ENCODE peak calls at places on chromosomes 16 and 17, in eight cellular contexts. N, O, V, X, B, T, K and W are unnamed samples.

GRCh38 chr17:82876602-82877391 is 37.0 kb upstream of the ZNF750 start:
- DNase-seq in V (peak; percentile 81), N (peak; percentile 78), O (no peak), T (peak; percentile 65), X (no peak), B (peak; percentile 86), K (peak; percentile 80), W (peak; percentile 94)

GRCh38 chr17:47733414-47734288 is 615 bp downstream of the TBX21 start:
- DNase-seq in O (no peak), N (no peak), K (no peak), T (no peak), X (no peak), B (no peak), V (peak; percentile 13), W (peak; percentile 78)

GRCh38 chr16:1379054-1379862 is 27.5 kb downstream of the GNPTG start:
- DNase-seq in T (peak; percentile 93), V (peak; percentile 96), K (peak; percentile 80), B (peak; percentile 76), O (peak; percentile 93), N (peak; percentile 72), X (peak; percentile 79), W (peak; percentile 94)

GRCh38 chr17:71423871-71424546 is 696.8 kb upstream of the SOX9 start:
- DNase-seq in K (no peak), V (no peak), O (no peak), N (no peak), T (no peak), X (peak; percentile 22), B (no peak), W (no peak)

GRCh38 chr17:61248399-61248798 is 151.2 kb upstream of the TBX2 start:
- DNase-seq in X (peak; percentile 71), V (peak; percentile 26), B (peak; percentile 41), T (no peak), N (peak; percentile 60), O (no peak), K (no peak), W (no peak)

GRCh38 chr17:77497578-77497934 is 356.8 kb downstream of the SEC14L1 start:
- DNase-seq in O (no peak), X (no peak), K (peak; percentile 29), T (peak; percentile 20), B (no peak), N (peak; percentile 4), V (peak; percentile 18), W (peak; percentile 80)

GRCh38 chr17:42023524-42024349 is 3.8 kb downstream of the NKIRAS2 start:
- DNase-seq in T (peak; percentile 71), V (peak; percentile 47), B (no peak), O (no peak), K (peak; percentile 34), N (no peak), X (no peak), W (no peak)

GRCh38 chr17:62703269-62703775 is 75.9 kb downstream of the MRC2 start:
- DNase-seq in X (peak; percentile 70), K (peak; percentile 64), B (peak; percentile 73), T (no peak), V (peak; percentile 45), O (no peak), N (no peak), W (no peak)

GRCh38 chr16:66988197-66988788 is at the start of gene CES4A:
- DNase-seq in N (no peak), K (peak; percentile 45), X (no peak), T (peak; percentile 81), V (peak; percentile 44), B (no peak), O (no peak), W (no peak)

GRCh38 chr16:85354623-85355514 is 242.6 kb upstream of the CIBAR2 start:
- DNase-seq in X (no peak), K (no peak), O (no peak), T (peak; percentile 87), V (peak; percentile 81), B (no peak), N (no peak), W (no peak)

GRCh38 chr16:74556375-74556922 is 50.5 kb downstream of the GLG1 start:
- DNase-seq in V (no peak), O (no peak), B (no peak), N (no peak), X (no peak), K (no peak), T (no peak), W (no peak)

GRCh38 chr16:85395207-85395912 is 217.8 kb upstream of the GSE1 start:
- DNase-seq in B (peak; percentile 71), T (peak; percentile 55), V (peak; percentile 93), K (peak; percentile 88), X (peak; percentile 91), O (no peak), N (peak; percentile 67), W (no peak)

GRCh38 chr16:27754788-27755690 is 205.1 kb downstream of the KATNIP start:
- DNase-seq in O (no peak), K (no peak), X (no peak), V (no peak), N (no peak), B (no peak), T (no peak), W (no peak)
- TF ChIP-seq CTCF in O (no peak), K (no peak), X (no peak), V (no peak), N (no peak), B (no peak), T (no peak), W (no peak)

DNA sequence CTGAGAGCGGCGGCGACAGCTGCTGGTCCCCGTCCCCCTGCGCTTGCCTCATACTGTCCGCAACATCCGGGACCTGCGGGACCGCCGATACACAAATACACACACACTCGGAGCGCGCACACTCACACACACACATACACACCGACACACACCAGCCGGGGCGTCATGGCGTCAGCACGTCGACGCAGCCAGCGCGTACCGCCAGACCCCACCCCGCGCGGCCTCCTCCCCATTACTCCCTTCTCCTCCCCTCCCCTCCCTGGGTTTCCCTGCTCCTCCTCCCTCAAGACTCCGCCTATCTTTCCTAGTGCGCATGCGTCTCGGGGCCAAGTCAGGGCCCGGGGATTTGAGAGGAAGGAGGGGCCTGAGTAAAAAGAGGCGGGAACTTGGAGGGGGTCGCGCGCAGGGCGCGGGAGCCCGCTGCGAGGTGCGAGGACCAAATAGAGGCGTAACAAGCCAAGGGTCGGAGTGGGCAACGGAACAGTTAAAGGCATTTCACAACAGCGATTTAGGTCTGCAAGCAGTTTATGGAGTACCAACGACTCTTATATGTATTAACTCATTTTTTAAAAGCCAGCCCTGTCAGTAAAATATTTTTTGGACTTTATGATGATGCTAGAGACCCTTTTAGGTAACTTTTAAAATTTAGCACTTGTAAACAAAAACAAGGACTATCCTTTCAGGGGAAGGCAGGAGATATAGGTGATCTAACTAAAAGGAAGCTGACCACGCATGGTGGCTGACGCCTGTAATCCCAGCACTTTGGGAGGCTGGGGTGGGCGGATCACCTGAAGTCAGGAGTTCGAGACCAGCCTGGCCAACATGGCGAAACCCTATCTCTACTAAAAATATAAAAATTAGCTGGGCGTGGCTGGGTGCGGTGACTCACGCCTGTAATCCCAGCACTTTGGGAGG is at the start of gene SPOP:
- DNase-seq in X (peak; percentile 100), B (peak; percentile 99), K (peak; percentile 99), V (peak; percentile 100), N (peak; percentile 99), O (peak; percentile 100), T (peak; percentile 100), W (peak; percentile 100)
- TF ChIP-seq POLR2A in X (peak; percentile 50), B (no peak), K (peak; percentile 68), V (peak; percentile 19), N (peak; percentile 61), O (peak; percentile 6), T (peak; percentile 32), W (no peak)

DNA sequence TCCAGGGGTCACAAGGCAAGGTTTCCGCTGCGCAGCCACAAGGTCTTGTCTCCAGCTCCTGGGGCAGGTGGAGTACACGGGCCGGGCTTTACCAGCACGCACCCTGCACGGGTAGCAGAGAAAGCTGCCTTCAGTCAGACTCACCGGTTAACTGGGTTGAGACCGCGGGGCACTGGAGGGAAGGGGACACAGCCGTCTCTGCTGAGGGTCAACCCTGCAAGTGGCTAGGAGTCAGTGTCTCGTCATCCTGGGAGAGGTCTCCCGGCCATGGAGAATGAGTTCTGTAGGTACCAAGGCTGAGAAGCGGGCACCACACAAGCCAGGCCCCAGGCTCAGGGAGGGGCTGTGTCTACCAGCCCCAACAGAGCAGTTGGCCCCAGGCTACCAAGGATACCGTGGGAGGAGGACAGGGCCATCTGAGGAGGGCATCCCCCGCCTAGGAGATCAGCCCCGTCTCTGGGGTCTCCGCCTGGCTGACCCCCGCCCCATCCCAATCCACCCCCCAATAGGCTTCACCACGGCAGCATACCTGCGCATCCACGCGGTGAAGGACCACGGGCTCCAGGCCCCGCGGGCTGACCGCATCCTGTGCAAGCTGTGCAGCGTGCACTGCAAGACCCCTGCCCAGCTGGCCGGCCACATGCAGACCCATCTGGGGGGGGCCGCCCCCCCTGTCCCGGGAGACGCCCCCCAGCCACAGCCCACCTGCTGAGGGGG is 2.8 kb upstream of the PRRT2 start:
- DNase-seq in B (no peak), N (no peak), X (no peak), K (peak; percentile 59), T (peak; percentile 61), V (peak; percentile 56), O (no peak), W (no peak)
- H3K4me3 ChIP-seq in B (peak overlapping the region; percentile 71), N (peak overlapping the region; percentile 71), X (no peak overlapping the region), K (no peak overlapping the region), T (no peak overlapping the region), V (no peak overlapping the region), O (peak overlapping the region; percentile 63), W (no peak overlapping the region)

GRCh38 chr17:75729351-75729750 is 8.1 kb downstream of the ITGB4 start:
- DNase-seq in N (no peak), X (no peak), O (no peak), K (no peak), V (no peak), B (no peak), T (no peak), W (no peak)

GRCh38 chr17:75725504-75725903 is 4.2 kb downstream of the ITGB4 start:
- DNase-seq in X (no peak), T (no peak), K (no peak), B (no peak), N (no peak), V (no peak), O (no peak), W (no peak)

GRCh38 chr17:75730065-75730464 is 8.8 kb downstream of the ITGB4 start:
- DNase-seq in N (no peak), T (no peak), B (no peak), X (no peak), O (no peak), V (no peak), K (no peak), W (no peak)

GRCh38 chr17:75724016-75725003 is 3.1 kb downstream of the ITGB4 start:
- DNase-seq in O (no peak), B (no peak), T (no peak), V (no peak), K (no peak), N (peak; percentile 30), X (no peak), W (no peak)

DNA sequence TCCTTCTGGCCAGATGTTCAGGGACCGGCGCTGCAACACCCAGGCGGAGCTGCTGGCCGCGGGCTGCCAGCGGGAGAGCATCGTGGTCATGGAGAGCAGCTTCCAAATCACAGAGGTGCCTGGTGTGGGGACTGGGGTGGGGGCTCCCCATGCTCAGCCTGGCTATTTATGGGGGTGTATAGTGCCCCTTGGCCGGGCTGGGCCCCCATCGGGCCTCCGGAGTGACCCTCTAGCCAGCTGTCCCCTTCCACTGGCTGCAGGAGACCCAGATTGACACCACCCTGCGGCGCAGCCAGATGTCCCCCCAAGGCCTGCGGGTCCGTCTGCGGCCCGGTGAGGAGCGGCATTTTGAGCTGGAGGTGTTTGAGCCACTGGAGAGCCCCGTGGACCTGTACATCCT is 6.1 kb downstream of the ITGB4 start:
- DNase-seq in B (no peak), V (no peak), O (no peak), K (no peak), N (no peak), T (no peak), X (no peak), W (no peak)
- TF ChIP-seq CTCF in B (no peak), V (no peak), O (no peak), K (no peak), N (no peak), T (no peak), X (no peak), W (no peak)

GRCh38 chr17:79340286-79340685 is 265.7 kb downstream of the ENGASE start:
- DNase-seq in B (no peak), K (no peak), X (no peak), T (no peak), V (no peak), O (no peak), N (peak; percentile 44), W (no peak)
- TF ChIP-seq POLR2A in B (no peak), K (no peak), X (no peak), T (no peak), V (no peak), O (no peak), N (no peak), W (no peak)